ENCODE peak calls at places on chromosomes 5 and 9, in ten cellular contexts. U is psoas muscle; E is cardiac muscle cell; I is cardiac fibroblast; N is AG04449; X is adrenal gland; Q is sigmoid colon; W is tibial nerve; B is lung; A is activated CD8-positive, alpha-beta T cell treated with anti-CD3 and anti-CD28 coated beads for 36 hours. H is an unnamed sample.

GRCh38 chr5:96247097-96247675 is 185.9 kb downstream of the PCSK1 start:
- DNase-seq in U (no peak), E (peak), I (peak), N (no peak), X (no peak), Q (no peak), W (no peak), B (no peak), A (no peak), H (peak)

GRCh38 chr5:95178046-95178651 is 106.7 kb downstream of the MCTP1 start:
- DNase-seq in U (no peak), E (no peak), I (peak), N (peak), X (no peak), Q (no peak), W (peak), B (no peak), A (no peak), H (no peak)

GRCh38 chr9:109164040-109164439 is 3.0 kb downstream of the FRRS1L start:
- DNase-seq in U (no peak), E (no peak), I (no peak), N (no peak), X (no peak), Q (no peak), W (no peak), B (no peak), A (no peak), H (no peak)

GRCh38 chr5:39423331-39423751 is 1.4 kb downstream of the DAB2 start:
- DNase-seq in U (no peak), E (no peak), I (no peak), N (no peak), X (peak), Q (no peak), W (peak), B (no peak), A (no peak), H (no peak)

GRCh38 chr5:72921886-72922285 is 34.0 kb upstream of the FCHO2 start:
- DNase-seq in U (no peak), E (no peak), I (no peak), N (no peak), X (no peak), Q (no peak), W (no peak), B (no peak), A (no peak), H (no peak)

GRCh38 chr9:69899491-69899890 is 78.9 kb downstream of the CFAP95 start:
- DNase-seq in U (no peak), E (no peak), I (no peak), N (no peak), X (no peak), Q (no peak), W (no peak), B (no peak), A (no peak), H (no peak)

GRCh38 chr9:124621371-124622328 is 114.5 kb upstream of the NR5A1 start:
- DNase-seq in U (no peak), E (peak), I (peak), N (no peak), X (no peak), Q (no peak), W (no peak), B (no peak), A (no peak), H (no peak)

GRCh38 chr9:93905473-93906133 is 49.6 kb downstream of the BARX1 start:
- DNase-seq in U (peak), E (no peak), I (no peak), N (no peak), X (no peak), Q (peak), W (no peak), B (no peak), A (no peak), H (no peak)

GRCh38 chr9:120904999-120905793 is 21.4 kb downstream of the TRAF1 start:
- DNase-seq in U (no peak), E (no peak), I (no peak), N (no peak), X (no peak), Q (no peak), W (no peak), B (no peak), A (peak), H (no peak)

GRCh38 chr5:64690417-64691151 is at the start of gene SHISAL2B:
- DNase-seq in U (peak), E (peak), I (peak), N (no peak), X (no peak), Q (no peak), W (no peak), B (no peak), A (peak), H (peak)

GRCh38 chr5:173785421-173785820 is 102.7 kb upstream of the CPEB4 start:
- DNase-seq in U (no peak), E (no peak), I (no peak), N (no peak), X (no peak), Q (no peak), W (no peak), B (no peak), A (no peak), H (no peak)

GRCh38 chr5:163489745-163490075 is 15.7 kb upstream of the MAT2B start:
- DNase-seq in U (no peak), E (no peak), I (no peak), N (no peak), X (no peak), Q (no peak), W (no peak), B (no peak), A (no peak), H (no peak)

GRCh38 chr5:163489055-163489744 is 16.2 kb upstream of the MAT2B start:
- DNase-seq in U (no peak), E (peak), I (peak), N (no peak), X (no peak), Q (no peak), W (no peak), B (no peak), A (peak), H (no peak)
- TF ChIP-seq CTCF in U (no peak), E (peak), I (peak), N (peak), X (no peak), Q (no peak), W (no peak), B (no peak), A (no peak), H (no peak)

GRCh38 chr5:141186897-141187512 is at the start of gene PCDHB9:
- DNase-seq in U (no peak), E (peak), I (peak), N (no peak), X (no peak), Q (no peak), W (no peak), B (no peak), A (peak), H (no peak)
- TF ChIP-seq CTCF in U (no peak), E (peak), I (peak), N (peak), X (no peak), Q (no peak), W (no peak), B (no peak), A (peak), H (no peak)

DNA sequence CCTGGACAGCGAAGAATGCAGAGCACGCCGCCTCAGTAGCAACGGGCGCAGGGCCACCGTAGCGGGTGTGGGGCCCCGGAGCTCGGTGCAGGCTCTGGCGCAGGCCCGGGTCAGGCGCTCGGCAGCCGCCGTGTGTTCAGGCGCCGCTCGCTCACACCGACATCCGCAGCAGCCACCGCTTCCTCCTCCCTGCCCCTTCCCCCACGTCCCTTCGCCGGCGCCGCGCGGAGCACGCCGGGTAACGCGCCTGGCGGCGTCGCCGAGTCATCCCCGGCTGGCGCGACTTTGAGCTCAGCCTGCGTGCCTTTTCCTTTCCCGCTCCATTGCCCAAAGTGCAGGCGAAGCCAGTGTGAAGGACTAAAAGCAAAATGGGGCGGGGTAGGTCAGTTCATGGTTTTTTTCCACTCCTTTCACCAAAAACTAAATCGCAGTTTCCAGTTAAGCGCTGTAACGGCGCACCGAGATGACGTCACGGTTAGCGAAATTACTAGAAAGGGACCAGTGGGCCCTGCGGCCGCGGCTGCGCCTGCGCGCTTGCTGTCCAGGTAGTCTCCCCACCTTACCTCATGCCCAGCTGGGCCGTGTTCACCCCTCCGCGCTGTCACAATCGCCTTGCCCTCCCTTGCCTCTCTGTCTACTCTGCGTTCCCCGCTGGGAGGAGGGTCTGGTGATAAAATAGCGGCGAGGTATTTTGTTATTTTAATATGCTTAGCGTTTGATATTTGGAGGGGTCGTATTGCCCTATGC is at the start of gene UBQLN1:
- DNase-seq in U (peak), E (peak), I (peak), N (peak), X (peak), Q (peak), W (peak), B (peak), A (peak), H (peak)
- TF ChIP-seq CTCF in U (peak), E (no peak), I (no peak), N (no peak), X (no peak), Q (no peak), W (no peak), B (no peak), A (no peak), H (no peak)

GRCh38 chr5:6578676-6579343 is 54.0 kb downstream of the NSUN2 start:
- DNase-seq in U (no peak), E (no peak), I (no peak), N (no peak), X (no peak), Q (no peak), W (no peak), B (peak), A (no peak), H (no peak)

GRCh38 chr5:6574111-6574510 is 58.7 kb downstream of the NSUN2 start:
- DNase-seq in U (no peak), E (no peak), I (no peak), N (no peak), X (no peak), Q (no peak), W (no peak), B (peak), A (no peak), H (no peak)

GRCh38 chr5:6574537-6574936 is 58.3 kb downstream of the NSUN2 start:
- DNase-seq in U (peak), E (no peak), I (no peak), N (no peak), X (no peak), Q (no peak), W (no peak), B (peak), A (no peak), H (no peak)

GRCh38 chr5:6579535-6579934 is 53.3 kb downstream of the NSUN2 start:
- DNase-seq in U (no peak), E (no peak), I (no peak), N (no peak), X (no peak), Q (no peak), W (no peak), B (peak), A (no peak), H (no peak)

DNA sequence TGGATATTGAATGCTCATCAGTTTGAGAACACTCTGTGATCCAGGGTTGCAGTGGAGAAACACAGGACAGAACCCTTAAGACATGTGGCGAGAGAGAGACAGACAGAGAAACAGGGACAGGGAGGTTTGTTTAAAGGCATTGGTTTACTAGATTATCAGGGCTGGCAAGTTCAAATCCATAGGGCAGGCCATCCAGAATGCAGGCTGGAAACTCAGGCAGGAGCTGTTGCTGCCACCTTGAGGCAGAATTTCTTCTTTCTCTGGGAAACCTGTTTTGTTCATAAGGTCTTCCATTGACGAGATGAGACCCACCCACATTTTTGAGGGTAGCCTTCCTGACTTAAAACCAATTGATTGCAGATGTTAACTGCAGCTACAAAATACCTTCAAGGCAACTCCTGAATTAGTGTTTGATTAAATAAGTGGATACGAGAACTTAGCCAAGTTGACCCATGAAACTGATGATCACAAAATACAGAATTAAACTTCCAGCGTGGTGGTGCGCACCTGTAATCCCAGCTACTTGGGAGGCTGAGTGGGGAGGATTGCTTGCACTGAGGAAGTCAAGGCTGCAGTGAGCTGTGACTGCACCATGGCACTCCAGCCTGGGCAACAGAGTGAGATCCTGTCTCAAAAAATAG is 55.9 kb downstream of the NSUN2 start:
- DNase-seq in U (peak), E (peak), I (peak), N (no peak), X (no peak), Q (no peak), W (no peak), B (peak), A (peak), H (no peak)
- TF ChIP-seq CTCF in U (peak), E (peak), I (peak), N (peak), X (peak), Q (peak), W (peak), B (no peak), A (peak), H (no peak)